ENCODE peak calls at places on chromosomes 3 and 15, in four cellular contexts. W is left cardiac atrium, F is GM03348, V is GM20000. C is an unnamed sample.

GRCh38 chr3:44762170-44762677 is 630 bp downstream of the KIF15 start:
- DNase-seq in F (peak), W (no peak), V (no peak), C (no peak)

GRCh38 chr3:56677286-56677685 is 5.8 kb downstream of the TASOR start:
- DNase-seq in V (no peak), F (no peak), W (no peak), C (no peak)

GRCh38 chr3:53773586-53774368 is 72.4 kb downstream of the CHDH start:
- DNase-seq in F (peak), V (peak), W (no peak), C (no peak)

GRCh38 chr15:100902436-100903190 is 16.5 kb upstream of the LRRK1 start:
- DNase-seq in W (peak), F (peak), V (no peak), C (no peak)

GRCh38 chr3:13550257-13550693 is 1.4 kb downstream of the FBLN2 start:
- DNase-seq in W (peak), F (no peak), V (no peak), C (no peak)

GRCh38 chr15:65405793-65406192 is 17.0 kb downstream of the IGDCC4 start:
- DNase-seq in W (no peak), V (no peak), F (no peak), C (no peak)

GRCh38 chr3:129238945-129239705 is 10.3 kb upstream of the COPG1 start:
- DNase-seq in W (peak), F (no peak), V (no peak), C (no peak)

GRCh38 chr3:9803494-9803893 is 6.6 kb upstream of the TTLL3 start:
- DNase-seq in V (no peak), F (no peak), W (no peak), C (no peak)

GRCh38 chr3:80998022-80998421 is 763.4 kb downstream of the GBE1 start:
- DNase-seq in W (no peak), V (no peak), F (no peak), C (no peak)

GRCh38 chr3:59320080-59320479 is 270.3 kb upstream of the CFAP20DC start:
- DNase-seq in W (no peak), V (no peak), F (no peak), C (no peak)

GRCh38 chr3:177470200-177470941 is 273.1 kb upstream of the TBL1XR1 start:
- DNase-seq in V (no peak), F (no peak), W (no peak), C (no peak)

GRCh38 chr3:62445267-62445666 is 71.9 kb upstream of the FEZF2 start:
- DNase-seq in V (no peak), W (no peak), F (no peak), C (no peak)

GRCh38 chr15:75215107-75216004 is 13.7 kb downstream of the C15orf39 start:
- DNase-seq in V (no peak), W (no peak), F (no peak), C (no peak)

GRCh38 chr15:83090465-83090864 is 17.0 kb upstream of the TM6SF1 start:
- DNase-seq in W (no peak), V (no peak), F (no peak), C (no peak)

GRCh38 chr15:58396181-58396580 is 35.6 kb upstream of the LIPC start:
- DNase-seq in W (no peak), V (no peak), F (peak), C (no peak)

GRCh38 chr3:101994386-101994785 is 145.1 kb downstream of the NFKBIZ start:
- DNase-seq in W (no peak), V (no peak), F (no peak), C (no peak)

GRCh38 chr15:71443538-71443937 is 328.3 kb downstream of the THSD4 start:
- DNase-seq in F (peak), V (peak), W (peak), C (no peak)

GRCh38 chr3:185103359-185104127 is 49.3 kb downstream of the C3orf70 start:
- DNase-seq in F (no peak), V (no peak), W (no peak), C (no peak)

GRCh38 chr3:187490366-187490765 is 122.2 kb downstream of the RTP4 start:
- DNase-seq in W (no peak), F (no peak), V (no peak), C (no peak)

GRCh38 chr3:98602078-98602678 is 8.8 kb upstream of the CPOX start:
- DNase-seq in F (peak), W (peak), V (peak), C (no peak)

GRCh38 chr3:108389361-108389760 is 93.0 kb downstream of the HHLA2 start:
- DNase-seq in F (no peak), V (no peak), W (no peak), C (no peak)

GRCh38 chr15:48963524-48964113 is at the start of gene SHC4:
- DNase-seq in W (peak), V (peak), F (peak), C (peak)

GRCh38 chr3:157089455-157090221 is 70.3 kb downstream of the CCNL1 start:
- DNase-seq in F (no peak), W (peak), V (peak), C (no peak)

GRCh38 chr3:123344941-123345594 is 103.8 kb downstream of the ADCY5 start:
- DNase-seq in V (no peak), W (no peak), F (no peak), C (no peak)

GRCh38 chr3:189355481-189356201 is 183.9 kb downstream of the TPRG1 start:
- DNase-seq in V (no peak), F (peak), W (no peak), C (no peak)

GRCh38 chr3:134992180-134992579 is 197.1 kb downstream of the EPHB1 start:
- DNase-seq in F (no peak), W (no peak), V (no peak), C (no peak)

GRCh38 chr3:126758019-126758418 is 54.0 kb downstream of the CHCHD6 start:
- DNase-seq in V (no peak), W (no peak), F (no peak), C (no peak)

GRCh38 chr3:167032267-167032876 is 347.7 kb downstream of the ZBBX start:
- DNase-seq in W (no peak), V (peak), F (peak), C (no peak)

GRCh38 chr3:187957209-187957981 is 196.6 kb upstream of the LPP start:
- DNase-seq in W (no peak), V (no peak), F (no peak), C (no peak)

GRCh38 chr15:63803106-63803886 is 30.5 kb downstream of the HERC1 start:
- DNase-seq in F (peak), V (no peak), W (no peak), C (no peak)

GRCh38 chr3:141550926-141551665 is 64.3 kb downstream of the RASA2 start:
- DNase-seq in V (no peak), F (no peak), W (no peak), C (no peak)

GRCh38 chr3:110995461-110996226 is 76.0 kb upstream of the NECTIN3 start:
- DNase-seq in W (no peak), F (peak), V (no peak), C (no peak)

GRCh38 chr15:67813104-67813634 is 12.1 kb upstream of the SKOR1 start:
- DNase-seq in V (no peak), F (no peak), W (no peak), C (no peak)

GRCh38 chr15:62360286-62360685 is 195.2 kb upstream of the C2CD4B start:
- DNase-seq in V (no peak), F (no peak), W (no peak), C (no peak)

GRCh38 chr3:111652492-111653180 is 57.5 kb upstream of the ZBED2 start:
- DNase-seq in F (no peak), V (no peak), W (no peak), C (no peak)

GRCh38 chr15:95304116-95304873 is 1026.2 kb upstream of the NR2F2 start:
- DNase-seq in F (peak), V (no peak), W (peak), C (no peak)

GRCh38 chr15:64117759-64118487 is 22.1 kb downstream of the SNX1 start:
- DNase-seq in V (no peak), W (no peak), F (no peak), C (no peak)

GRCh38 chr15:78107471-78107870 is 15.1 kb downstream of the SH2D7 start:
- DNase-seq in F (no peak), W (peak), V (no peak), C (no peak)

GRCh38 chr3:12303532-12303931 is 14.7 kb downstream of the PPARG start:
- DNase-seq in V (no peak), F (peak), W (no peak), C (no peak)